ENCODE peak calls at places on chromosomes 16 and 17, in ten cellular contexts. F is NCI-H524; S is central memory CD4-positive, alpha-beta T cell; I is cardiac septum; H is AG09309; G is PC-3; Z is A549; O is AG10803; V is mucosa of gallbladder; U is effector memory CD4-positive, alpha-beta T cell. Q is an unnamed sample.

GRCh38 chr17:78946631-78947030 is 21.4 kb upstream of the TIMP2 start:
- DNase-seq in F (no peak), U (no peak), H (no peak), G (no peak), O (no peak), S (no peak), I (no peak), V (no peak), Z (no peak), Q (no peak)

GRCh38 chr17:59815965-59816364 is 76.8 kb downstream of the TUBD1 start:
- DNase-seq in O (peak), H (no peak), V (no peak), G (no peak), Z (no peak), F (no peak), I (no peak), U (no peak), S (no peak), Q (no peak)

GRCh38 chr16:1126044-1126443 is 26.9 kb upstream of the CACNA1H start:
- DNase-seq in U (no peak), I (no peak), G (no peak), O (no peak), F (no peak), S (no peak), H (no peak), V (no peak), Z (no peak), Q (no peak)

GRCh38 chr17:80252871-80253270 is 7.8 kb upstream of the RNF213 start:
- DNase-seq in G (peak), U (peak), O (no peak), H (no peak), V (peak), I (peak), F (peak), Z (peak), S (peak), Q (no peak)

GRCh38 chr17:74840989-74841666 is 18.6 kb downstream of the GRIN2C start:
- DNase-seq in U (no peak), Z (no peak), F (no peak), O (peak), I (peak), S (no peak), V (peak), G (no peak), H (no peak), Q (peak)

GRCh38 chr17:68344701-68345136 is 53.4 kb downstream of the ARSG start:
- DNase-seq in V (no peak), Z (no peak), I (no peak), F (no peak), U (peak), H (no peak), G (no peak), O (no peak), S (peak), Q (no peak)

GRCh38 chr17:12085076-12085949 is 64.6 kb downstream of the MAP2K4 start:
- DNase-seq in H (no peak), G (no peak), U (no peak), V (no peak), F (no peak), O (no peak), Z (no peak), I (no peak), S (no peak), Q (no peak)

GRCh38 chr16:12186774-12187335 is 210.3 kb downstream of the SNX29 start:
- DNase-seq in F (peak), G (peak), I (no peak), H (no peak), Z (no peak), V (no peak), U (no peak), O (no peak), S (no peak), Q (no peak)

GRCh38 chr17:40551091-40551873 is 14.0 kb downstream of the CCR7 start:
- DNase-seq in Z (peak), F (no peak), S (no peak), V (peak), H (peak), G (peak), O (peak), I (peak), U (no peak), Q (no peak)

GRCh38 chr16:29962344-29962994 is 590 bp downstream of the TMEM219 start:
- DNase-seq in Z (no peak), H (no peak), V (no peak), G (peak), S (no peak), F (no peak), U (no peak), I (no peak), O (peak), Q (peak)

GRCh38 chr16:4682616-4683254 is 10.6 kb upstream of the NUDT16L1 start:
- DNase-seq in U (no peak), F (no peak), I (no peak), O (no peak), H (no peak), V (no peak), Z (no peak), G (peak), S (no peak), Q (no peak)

GRCh38 chr17:4724655-4725054 is 6.6 kb upstream of the MED11 start:
- DNase-seq in V (no peak), U (no peak), Z (no peak), S (no peak), I (no peak), G (no peak), H (no peak), O (no peak), F (no peak), Q (no peak)